ENCODE peak calls at places on chromosomes 3 and 15, in five cellular contexts. One of them, this sample, is unnamed. For H3K36me3, the result is how much of the 10 kb centered on the place peaks cover.

GRCh38 chr15:29103825-29104565 is 165.6 kb downstream of the NSMCE3 start:
- DNase-seq in body of pancreas: peak
- DNase-seq in CD8-positive, alpha-beta T cell: peak
- DNase-seq in right lobe of liver: no peak
- DNase-seq in pancreas: peak
- DNase-seq in this sample: peak

GRCh38 chr15:43930079-43930478 is 103.3 kb downstream of the WDR76 start:
- DNase-seq in body of pancreas: no peak
- DNase-seq in CD8-positive, alpha-beta T cell: no peak
- DNase-seq in right lobe of liver: no peak
- DNase-seq in pancreas: no peak
- DNase-seq in this sample: no peak

GRCh38 chr15:48330045-48330840 is 986 bp upstream of the DUT start:
- DNase-seq in body of pancreas: no peak
- DNase-seq in CD8-positive, alpha-beta T cell: no peak
- DNase-seq in right lobe of liver: no peak
- DNase-seq in pancreas: no peak
- DNase-seq in this sample: no peak

GRCh38 chr3:148757238-148757930 is 59.7 kb downstream of the AGTR1 start:
- DNase-seq in body of pancreas: no peak
- DNase-seq in CD8-positive, alpha-beta T cell: no peak
- DNase-seq in right lobe of liver: no peak
- DNase-seq in pancreas: no peak
- DNase-seq in this sample: no peak

GRCh38 chr15:60563066-60563465 is 84.1 kb upstream of the ICE2 start:
- DNase-seq in body of pancreas: peak
- DNase-seq in CD8-positive, alpha-beta T cell: no peak
- DNase-seq in right lobe of liver: no peak
- DNase-seq in pancreas: no peak
- DNase-seq in this sample: no peak

GRCh38 chr15:80480909-80481308 is 76.7 kb downstream of the ARNT2 start:
- DNase-seq in body of pancreas: peak
- DNase-seq in CD8-positive, alpha-beta T cell: no peak
- DNase-seq in right lobe of liver: no peak
- DNase-seq in pancreas: peak
- DNase-seq in this sample: no peak

GRCh38 chr15:34855397-34855796 is 60.0 kb upstream of the ACTC1 start:
- DNase-seq in body of pancreas: no peak
- DNase-seq in CD8-positive, alpha-beta T cell: no peak
- DNase-seq in right lobe of liver: no peak
- DNase-seq in pancreas: no peak
- DNase-seq in this sample: no peak

GRCh38 chr3:176190755-176191154 is 1006.5 kb downstream of the TBL1XR1 start:
- DNase-seq in body of pancreas: no peak
- DNase-seq in CD8-positive, alpha-beta T cell: no peak
- DNase-seq in right lobe of liver: no peak
- DNase-seq in pancreas: no peak
- DNase-seq in this sample: no peak

GRCh38 chr15:94230886-94231727 is at the start of gene MCTP2:
- DNase-seq in body of pancreas: peak
- DNase-seq in CD8-positive, alpha-beta T cell: peak
- DNase-seq in right lobe of liver: peak
- DNase-seq in pancreas: peak
- DNase-seq in this sample: peak

GRCh38 chr15:42490246-42490742 is 647 bp downstream of the ZNF106 start:
- DNase-seq in body of pancreas: no peak
- DNase-seq in CD8-positive, alpha-beta T cell: no peak
- DNase-seq in right lobe of liver: no peak
- DNase-seq in pancreas: no peak
- DNase-seq in this sample: no peak

GRCh38 chr3:14416453-14416852 is 14.0 kb downstream of the SLC6A6 start:
- DNase-seq in body of pancreas: no peak
- DNase-seq in CD8-positive, alpha-beta T cell: no peak
- DNase-seq in right lobe of liver: no peak
- DNase-seq in pancreas: no peak
- DNase-seq in this sample: no peak

GRCh38 chr3:126293370-126294082 is 63.7 kb downstream of the KLF15 start:
- DNase-seq in body of pancreas: no peak
- DNase-seq in CD8-positive, alpha-beta T cell: no peak
- DNase-seq in right lobe of liver: no peak
- DNase-seq in pancreas: no peak
- DNase-seq in this sample: no peak
- TF ChIP-seq CTCF in body of pancreas: no peak
- TF ChIP-seq CTCF in CD8-positive, alpha-beta T cell: no peak
- TF ChIP-seq CTCF in right lobe of liver: no peak
- TF ChIP-seq CTCF in pancreas: no peak
- TF ChIP-seq CTCF in this sample: no peak

GRCh38 chr3:45712434-45713110 is 23.4 kb downstream of the SACM1L start:
- DNase-seq in body of pancreas: no peak
- DNase-seq in CD8-positive, alpha-beta T cell: no peak
- DNase-seq in right lobe of liver: no peak
- DNase-seq in pancreas: no peak
- DNase-seq in this sample: no peak

GRCh38 chr3:45719761-45720487 is 30.7 kb downstream of the SACM1L start:
- DNase-seq in body of pancreas: no peak
- DNase-seq in CD8-positive, alpha-beta T cell: no peak
- DNase-seq in right lobe of liver: no peak
- DNase-seq in pancreas: no peak
- DNase-seq in this sample: no peak

GRCh38 chr3:45716790-45717336 is 27.7 kb downstream of the SACM1L start:
- DNase-seq in body of pancreas: no peak
- DNase-seq in CD8-positive, alpha-beta T cell: no peak
- DNase-seq in right lobe of liver: no peak
- DNase-seq in pancreas: no peak
- DNase-seq in this sample: no peak

GRCh38 chr3:45711936-45712335 is 22.7 kb downstream of the SACM1L start:
- DNase-seq in body of pancreas: no peak
- DNase-seq in CD8-positive, alpha-beta T cell: no peak
- DNase-seq in right lobe of liver: no peak
- DNase-seq in pancreas: no peak
- DNase-seq in this sample: no peak

DNA sequence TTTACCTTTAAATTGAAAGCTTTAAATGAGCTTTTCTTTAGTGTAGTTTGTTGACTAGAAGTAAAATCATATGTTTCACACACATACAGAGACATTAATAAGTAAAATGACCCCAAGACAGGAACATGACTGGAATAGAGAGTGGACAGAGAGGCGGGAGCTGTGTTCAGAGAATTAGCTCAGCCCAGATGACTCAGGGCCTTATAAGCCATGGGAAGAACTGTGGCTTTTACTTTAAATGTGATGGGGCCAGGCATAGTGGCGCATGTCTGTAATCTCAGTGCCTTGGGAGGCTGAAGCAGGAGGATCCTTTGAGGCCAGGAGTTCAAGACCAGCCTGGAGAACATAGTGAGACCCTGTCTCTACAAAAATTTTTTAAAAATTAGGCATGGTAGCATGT is 26.7 kb downstream of the SACM1L start:
- DNase-seq in body of pancreas: no peak
- DNase-seq in CD8-positive, alpha-beta T cell: no peak
- DNase-seq in right lobe of liver: no peak
- DNase-seq in pancreas: no peak
- DNase-seq in this sample: no peak
- H3K36me3 ChIP-seq in body of pancreas: under half
- H3K36me3 ChIP-seq in CD8-positive, alpha-beta T cell: under half
- H3K36me3 ChIP-seq in right lobe of liver: under half
- H3K36me3 ChIP-seq in pancreas: under half
- H3K36me3 ChIP-seq in this sample: under half

DNA sequence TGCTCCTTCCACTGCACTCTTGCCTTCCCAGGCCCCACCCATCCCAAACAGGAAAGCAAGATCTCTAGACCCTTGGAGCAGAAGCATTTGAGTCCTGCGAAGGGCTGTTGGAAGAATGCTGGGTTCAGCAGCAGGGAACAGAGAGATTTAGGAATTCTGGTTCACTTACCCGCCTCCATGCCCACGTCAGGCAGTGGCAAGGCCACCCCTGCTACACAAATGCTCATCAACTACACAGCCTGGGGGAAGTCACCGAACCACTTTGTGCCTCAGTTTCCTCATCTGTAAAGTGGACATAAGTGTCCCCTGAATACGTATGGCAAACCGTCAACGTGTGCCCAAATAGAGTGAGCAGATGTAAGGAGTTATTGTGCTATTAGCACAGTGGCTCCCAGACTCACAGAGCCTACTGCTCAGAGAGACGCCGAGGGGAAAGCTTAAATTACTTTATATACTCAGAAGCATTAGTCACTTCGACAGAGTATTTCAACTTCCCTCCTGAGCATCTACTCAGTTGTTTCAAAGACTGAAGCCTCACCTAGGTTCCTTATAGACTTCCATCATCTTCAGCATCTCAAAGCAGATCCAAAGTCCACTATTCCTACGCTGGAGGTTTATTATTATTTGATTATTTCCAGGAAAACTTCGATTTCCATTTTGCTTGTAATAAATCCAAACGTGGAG is 906 bp downstream of the HOMER2 start:
- DNase-seq in body of pancreas: peak
- DNase-seq in CD8-positive, alpha-beta T cell: no peak
- DNase-seq in right lobe of liver: no peak
- DNase-seq in pancreas: no peak
- DNase-seq in this sample: no peak
- H3K4me3 ChIP-seq in body of pancreas: peak
- H3K4me3 ChIP-seq in CD8-positive, alpha-beta T cell: peak
- H3K4me3 ChIP-seq in right lobe of liver: peak
- H3K4me3 ChIP-seq in pancreas: peak
- H3K4me3 ChIP-seq in this sample: no peak

DNA sequence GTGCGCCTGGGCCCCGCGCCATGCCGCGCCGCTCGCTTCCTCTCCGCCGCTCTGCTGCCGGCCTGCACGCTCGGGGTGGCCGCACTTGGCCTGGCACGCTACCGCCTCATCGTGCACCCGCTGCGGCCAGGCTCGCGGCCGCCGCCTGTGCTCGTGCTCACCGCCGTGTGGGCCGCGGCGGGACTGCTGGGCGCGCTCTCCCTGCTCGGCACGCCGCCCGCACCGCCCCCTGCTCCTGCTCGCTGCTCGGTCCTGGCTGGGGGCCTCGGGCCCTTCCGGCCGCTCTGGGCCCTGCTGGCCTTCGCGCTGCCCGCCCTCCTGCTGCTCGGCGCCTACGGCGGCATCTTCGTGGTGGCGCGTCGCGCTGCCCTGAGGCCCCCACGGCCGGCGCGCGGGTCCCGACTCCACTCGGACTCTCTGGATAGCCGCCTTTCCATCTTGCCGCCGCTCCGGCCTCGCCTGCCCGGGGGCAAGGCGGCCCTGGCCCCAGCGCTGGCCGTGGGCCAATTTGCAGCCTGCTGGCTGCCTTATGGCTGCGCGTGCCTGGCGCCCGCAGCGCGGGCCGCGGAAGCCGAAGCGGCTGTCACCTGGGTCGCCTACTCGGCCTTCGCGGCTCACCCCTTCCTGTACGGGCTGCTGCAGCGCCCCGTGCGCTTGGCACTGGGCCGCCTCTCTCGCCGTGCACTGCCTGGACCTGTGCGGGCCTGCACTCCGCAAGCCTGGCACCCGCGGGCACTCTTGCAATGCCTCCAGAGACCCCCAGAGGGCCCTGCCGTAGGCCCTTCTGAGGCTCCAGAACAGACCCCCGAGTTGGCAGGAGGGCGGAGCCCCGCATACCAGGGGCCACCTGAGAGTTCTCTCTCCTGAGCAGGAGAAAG is 951 bp downstream of the GPR62 start:
- DNase-seq in body of pancreas: peak
- DNase-seq in CD8-positive, alpha-beta T cell: peak
- DNase-seq in right lobe of liver: no peak
- DNase-seq in pancreas: peak
- DNase-seq in this sample: no peak
- TF ChIP-seq CTCF in body of pancreas: peak
- TF ChIP-seq CTCF in CD8-positive, alpha-beta T cell: peak
- TF ChIP-seq CTCF in right lobe of liver: peak
- TF ChIP-seq CTCF in pancreas: no peak
- TF ChIP-seq CTCF in this sample: peak

GRCh38 chr15:87826119-87826730 is 430.3 kb downstream of the NTRK3 start:
- DNase-seq in body of pancreas: no peak
- DNase-seq in CD8-positive, alpha-beta T cell: no peak
- DNase-seq in right lobe of liver: no peak
- DNase-seq in pancreas: no peak
- DNase-seq in this sample: no peak
- H3K36me3 ChIP-seq in body of pancreas: under half
- H3K36me3 ChIP-seq in CD8-positive, alpha-beta T cell: under half
- H3K36me3 ChIP-seq in right lobe of liver: under half
- H3K36me3 ChIP-seq in pancreas: under half
- H3K36me3 ChIP-seq in this sample: under half

GRCh38 chr15:99504071-99504822 is 61.5 kb upstream of the MEF2A start:
- DNase-seq in body of pancreas: no peak
- DNase-seq in CD8-positive, alpha-beta T cell: no peak
- DNase-seq in right lobe of liver: no peak
- DNase-seq in pancreas: no peak
- DNase-seq in this sample: no peak
- H3K4me3 ChIP-seq in body of pancreas: no peak
- H3K4me3 ChIP-seq in CD8-positive, alpha-beta T cell: no peak
- H3K4me3 ChIP-seq in right lobe of liver: no peak
- H3K4me3 ChIP-seq in pancreas: no peak
- H3K4me3 ChIP-seq in this sample: no peak

This sample was measured in mucosa of descending colon.